ENCODE peak calls at places on chromosomes 6 and 20, in six cellular contexts. One of them, this sample, is unnamed.

GRCh38 chr20:19497064-19497463 is 261.0 kb upstream of the RIN2 start:
- DNase-seq in upper lobe of right lung: no peak
- DNase-seq in DMS79 treated with DMSO at 0.1 percent for 48 hours: no peak
- DNase-seq in T-helper 2 cell: no peak
- DNase-seq in stimulated activated naive B cell treated with anti-CD40 and anti-IgM and Interleukin-4, amounts not matched to agents 10 μg/mL and 1 μg/mL and 100 μg/mL, for 72 hours: no peak
- DNase-seq in NCI-H524: no peak
- DNase-seq in this sample: no peak

GRCh38 chr6:54719633-54720032 is 126.9 kb upstream of the FAM83B start:
- DNase-seq in upper lobe of right lung: no peak
- DNase-seq in DMS79 treated with DMSO at 0.1 percent for 48 hours: peak
- DNase-seq in T-helper 2 cell: no peak
- DNase-seq in stimulated activated naive B cell treated with anti-CD40 and anti-IgM and Interleukin-4, amounts not matched to agents 10 μg/mL and 1 μg/mL and 100 μg/mL, for 72 hours: no peak
- DNase-seq in NCI-H524: peak
- DNase-seq in this sample: no peak

GRCh38 chr6:43742285-43742684 is 27.7 kb upstream of the VEGFA start:
- DNase-seq in upper lobe of right lung: peak
- DNase-seq in DMS79 treated with DMSO at 0.1 percent for 48 hours: no peak
- DNase-seq in T-helper 2 cell: no peak
- DNase-seq in stimulated activated naive B cell treated with anti-CD40 and anti-IgM and Interleukin-4, amounts not matched to agents 10 μg/mL and 1 μg/mL and 100 μg/mL, for 72 hours: no peak
- DNase-seq in NCI-H524: no peak
- DNase-seq in this sample: no peak

GRCh38 chr6:82006027-82006738 is 241.4 kb downstream of the IBTK start:
- DNase-seq in upper lobe of right lung: no peak
- DNase-seq in DMS79 treated with DMSO at 0.1 percent for 48 hours: no peak
- DNase-seq in T-helper 2 cell: peak
- DNase-seq in stimulated activated naive B cell treated with anti-CD40 and anti-IgM and Interleukin-4, amounts not matched to agents 10 μg/mL and 1 μg/mL and 100 μg/mL, for 72 hours: peak
- DNase-seq in NCI-H524: peak
- DNase-seq in this sample: no peak

GRCh38 chr6:84635081-84635745 is 129.2 kb downstream of the TBX18 start:
- DNase-seq in upper lobe of right lung: no peak
- DNase-seq in DMS79 treated with DMSO at 0.1 percent for 48 hours: no peak
- DNase-seq in T-helper 2 cell: no peak
- DNase-seq in stimulated activated naive B cell treated with anti-CD40 and anti-IgM and Interleukin-4, amounts not matched to agents 10 μg/mL and 1 μg/mL and 100 μg/mL, for 72 hours: no peak
- DNase-seq in NCI-H524: no peak
- DNase-seq in this sample: no peak

GRCh38 chr20:33261465-33261864 is 21.5 kb upstream of the BPIFB1 start:
- DNase-seq in upper lobe of right lung: no peak
- DNase-seq in DMS79 treated with DMSO at 0.1 percent for 48 hours: no peak
- DNase-seq in T-helper 2 cell: no peak
- DNase-seq in stimulated activated naive B cell treated with anti-CD40 and anti-IgM and Interleukin-4, amounts not matched to agents 10 μg/mL and 1 μg/mL and 100 μg/mL, for 72 hours: no peak
- DNase-seq in NCI-H524: peak
- DNase-seq in this sample: no peak

GRCh38 chr20:17898548-17898994 is 70.0 kb downstream of the SNX5 start:
- DNase-seq in upper lobe of right lung: peak
- DNase-seq in DMS79 treated with DMSO at 0.1 percent for 48 hours: peak
- DNase-seq in T-helper 2 cell: peak
- DNase-seq in stimulated activated naive B cell treated with anti-CD40 and anti-IgM and Interleukin-4, amounts not matched to agents 10 μg/mL and 1 μg/mL and 100 μg/mL, for 72 hours: peak
- DNase-seq in NCI-H524: peak
- DNase-seq in this sample: peak

GRCh38 chr20:38894091-38894847 is 31.9 kb upstream of the FAM83D start:
- DNase-seq in upper lobe of right lung: no peak
- DNase-seq in DMS79 treated with DMSO at 0.1 percent for 48 hours: no peak
- DNase-seq in T-helper 2 cell: no peak
- DNase-seq in stimulated activated naive B cell treated with anti-CD40 and anti-IgM and Interleukin-4, amounts not matched to agents 10 μg/mL and 1 μg/mL and 100 μg/mL, for 72 hours: no peak
- DNase-seq in NCI-H524: peak
- DNase-seq in this sample: no peak

GRCh38 chr6:148559848-148560433 is 186.9 kb upstream of the UST start:
- DNase-seq in upper lobe of right lung: peak
- DNase-seq in DMS79 treated with DMSO at 0.1 percent for 48 hours: peak
- DNase-seq in T-helper 2 cell: peak
- DNase-seq in stimulated activated naive B cell treated with anti-CD40 and anti-IgM and Interleukin-4, amounts not matched to agents 10 μg/mL and 1 μg/mL and 100 μg/mL, for 72 hours: peak
- DNase-seq in NCI-H524: peak
- DNase-seq in this sample: peak

GRCh38 chr6:103255132-103255531 is 1604.6 kb downstream of the HACE1 start:
- DNase-seq in upper lobe of right lung: no peak
- DNase-seq in DMS79 treated with DMSO at 0.1 percent for 48 hours: no peak
- DNase-seq in T-helper 2 cell: no peak
- DNase-seq in stimulated activated naive B cell treated with anti-CD40 and anti-IgM and Interleukin-4, amounts not matched to agents 10 μg/mL and 1 μg/mL and 100 μg/mL, for 72 hours: no peak
- DNase-seq in NCI-H524: no peak
- DNase-seq in this sample: no peak

GRCh38 chr6:42128460-42129359 is 13.7 kb downstream of the C6orf132 start:
- DNase-seq in upper lobe of right lung: no peak
- DNase-seq in DMS79 treated with DMSO at 0.1 percent for 48 hours: no peak
- DNase-seq in T-helper 2 cell: no peak
- DNase-seq in stimulated activated naive B cell treated with anti-CD40 and anti-IgM and Interleukin-4, amounts not matched to agents 10 μg/mL and 1 μg/mL and 100 μg/mL, for 72 hours: no peak
- DNase-seq in NCI-H524: peak
- DNase-seq in this sample: no peak

GRCh38 chr6:155381856-155382690 is 67.8 kb upstream of the TFB1M start:
- DNase-seq in upper lobe of right lung: no peak
- DNase-seq in DMS79 treated with DMSO at 0.1 percent for 48 hours: no peak
- DNase-seq in T-helper 2 cell: no peak
- DNase-seq in stimulated activated naive B cell treated with anti-CD40 and anti-IgM and Interleukin-4, amounts not matched to agents 10 μg/mL and 1 μg/mL and 100 μg/mL, for 72 hours: no peak
- DNase-seq in NCI-H524: no peak
- DNase-seq in this sample: no peak

GRCh38 chr6:80366721-80367120 is 260.2 kb downstream of the BCKDHB start:
- DNase-seq in upper lobe of right lung: no peak
- DNase-seq in DMS79 treated with DMSO at 0.1 percent for 48 hours: peak
- DNase-seq in T-helper 2 cell: no peak
- DNase-seq in stimulated activated naive B cell treated with anti-CD40 and anti-IgM and Interleukin-4, amounts not matched to agents 10 μg/mL and 1 μg/mL and 100 μg/mL, for 72 hours: no peak
- DNase-seq in NCI-H524: peak
- DNase-seq in this sample: no peak

GRCh38 chr6:52161689-52162438 is 24.3 kb upstream of the IL17A start:
- DNase-seq in upper lobe of right lung: no peak
- DNase-seq in DMS79 treated with DMSO at 0.1 percent for 48 hours: no peak
- DNase-seq in T-helper 2 cell: peak
- DNase-seq in stimulated activated naive B cell treated with anti-CD40 and anti-IgM and Interleukin-4, amounts not matched to agents 10 μg/mL and 1 μg/mL and 100 μg/mL, for 72 hours: peak
- DNase-seq in NCI-H524: no peak
- DNase-seq in this sample: no peak

GRCh38 chr20:41340327-41341055 is at the start of gene LPIN3:
- DNase-seq in upper lobe of right lung: peak
- DNase-seq in DMS79 treated with DMSO at 0.1 percent for 48 hours: peak
- DNase-seq in T-helper 2 cell: peak
- DNase-seq in stimulated activated naive B cell treated with anti-CD40 and anti-IgM and Interleukin-4, amounts not matched to agents 10 μg/mL and 1 μg/mL and 100 μg/mL, for 72 hours: peak
- DNase-seq in NCI-H524: peak
- DNase-seq in this sample: peak

GRCh38 chr6:82251942-82252341 is 4.4 kb upstream of the IBTK start:
- DNase-seq in upper lobe of right lung: no peak
- DNase-seq in DMS79 treated with DMSO at 0.1 percent for 48 hours: no peak
- DNase-seq in T-helper 2 cell: peak
- DNase-seq in stimulated activated naive B cell treated with anti-CD40 and anti-IgM and Interleukin-4, amounts not matched to agents 10 μg/mL and 1 μg/mL and 100 μg/mL, for 72 hours: no peak
- DNase-seq in NCI-H524: no peak
- DNase-seq in this sample: peak

GRCh38 chr6:6909111-6909510 is 198.7 kb upstream of the RREB1 start:
- DNase-seq in upper lobe of right lung: no peak
- DNase-seq in DMS79 treated with DMSO at 0.1 percent for 48 hours: no peak
- DNase-seq in T-helper 2 cell: no peak
- DNase-seq in stimulated activated naive B cell treated with anti-CD40 and anti-IgM and Interleukin-4, amounts not matched to agents 10 μg/mL and 1 μg/mL and 100 μg/mL, for 72 hours: no peak
- DNase-seq in NCI-H524: no peak
- DNase-seq in this sample: no peak

GRCh38 chr6:133202610-133203343 is 38.4 kb upstream of the EYA4 start:
- DNase-seq in upper lobe of right lung: no peak
- DNase-seq in DMS79 treated with DMSO at 0.1 percent for 48 hours: no peak
- DNase-seq in T-helper 2 cell: no peak
- DNase-seq in stimulated activated naive B cell treated with anti-CD40 and anti-IgM and Interleukin-4, amounts not matched to agents 10 μg/mL and 1 μg/mL and 100 μg/mL, for 72 hours: no peak
- DNase-seq in NCI-H524: no peak
- DNase-seq in this sample: no peak

This sample was measured in GM20000.